ENCODE peak calls at places on chromosome 11, in six cellular contexts. J is heart left ventricle, D is thyroid gland, Q is left ventricle myocardium inferior, L is tibial artery, G is psoas muscle. S is an unnamed sample.

GRCh38 chr11:36249271-36249670 is 40.0 kb downstream of the COMMD9 start:
- DNase-seq in L (no peak), Q (no peak), D (no peak), J (no peak), G (no peak), S (no peak)

GRCh38 chr11:44773351-44773965 is 46.7 kb downstream of the TSPAN18 start:
- DNase-seq in Q (no peak), J (no peak), L (no peak), G (no peak), D (no peak), S (no peak)

GRCh38 chr11:17822021-17822781 is 87.6 kb downstream of the KCNC1 start:
- DNase-seq in G (peak), D (no peak), L (no peak), J (peak), Q (peak), S (no peak)

GRCh38 chr11:20522536-20522935 is 76.9 kb upstream of the SLC6A5 start:
- DNase-seq in L (no peak), G (no peak), D (no peak), Q (no peak), J (no peak), S (no peak)

GRCh38 chr11:72782081-72782920 is 11.5 kb downstream of the STARD10 start:
- DNase-seq in G (no peak), J (no peak), D (peak), Q (no peak), L (no peak), S (no peak)

GRCh38 chr11:64652586-64653387 is 61.8 kb downstream of the SLC22A12 start:
- DNase-seq in D (peak), L (peak), G (peak), Q (peak), J (peak), S (peak)

GRCh38 chr11:82356316-82356715 is 377.3 kb downstream of the FAM181B start:
- DNase-seq in J (no peak), D (no peak), G (no peak), Q (no peak), L (no peak), S (no peak)

GRCh38 chr11:17230867-17231851 is 23.4 kb upstream of the PIK3C2A start:
- DNase-seq in G (no peak), L (no peak), J (no peak), Q (no peak), D (no peak), S (no peak)

GRCh38 chr11:73198677-73199076 is 19.4 kb upstream of the P2RY2 start:
- DNase-seq in D (peak), L (no peak), G (no peak), Q (no peak), J (no peak), S (no peak)

GRCh38 chr11:128576555-128576954 is 10.8 kb downstream of the ETS1 start:
- DNase-seq in G (no peak), L (no peak), Q (no peak), J (no peak), D (no peak), S (no peak)

GRCh38 chr11:101434241-101434640 is 149.6 kb downstream of the TRPC6 start:
- DNase-seq in Q (no peak), L (no peak), G (no peak), D (no peak), J (no peak), S (no peak)

GRCh38 chr11:45802531-45803317 is 2.2 kb upstream of the SLC35C1 start:
- DNase-seq in Q (no peak), D (no peak), G (no peak), J (no peak), L (no peak), S (no peak)

DNA sequence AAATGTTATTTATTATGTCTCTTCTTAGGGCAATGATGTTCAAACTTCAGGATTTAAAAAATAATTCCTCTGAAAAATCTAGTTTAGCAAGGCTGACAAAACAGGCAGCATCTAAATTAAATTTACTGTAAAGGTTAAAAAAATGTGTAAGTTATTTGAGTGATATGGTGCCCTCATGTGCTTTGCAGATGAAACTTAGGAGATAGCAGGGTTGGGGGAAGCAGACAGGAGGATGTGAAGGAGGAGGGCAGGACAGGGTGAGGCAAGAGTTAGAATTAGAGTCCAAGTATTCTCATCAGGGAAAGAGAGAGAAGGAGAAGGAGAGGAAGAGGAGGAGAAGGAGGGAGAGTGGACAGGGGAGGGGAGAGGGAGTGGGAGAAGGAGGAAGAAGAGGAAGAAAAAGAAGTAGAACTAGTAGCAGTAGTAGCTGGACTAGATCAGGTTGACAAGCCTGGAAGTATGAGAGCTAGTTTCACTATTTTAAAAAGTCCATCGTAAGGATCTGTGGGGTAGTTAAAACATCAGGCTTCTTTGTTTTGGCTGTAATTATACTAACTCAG is 141.2 kb upstream of the SESN3 start:
- DNase-seq in G (no peak), Q (no peak), D (no peak), L (no peak), J (no peak), S (no peak)
- H3K27ac ChIP-seq in G (no peak), Q (no peak), D (no peak), L (no peak), J (no peak), S (no peak)

DNA sequence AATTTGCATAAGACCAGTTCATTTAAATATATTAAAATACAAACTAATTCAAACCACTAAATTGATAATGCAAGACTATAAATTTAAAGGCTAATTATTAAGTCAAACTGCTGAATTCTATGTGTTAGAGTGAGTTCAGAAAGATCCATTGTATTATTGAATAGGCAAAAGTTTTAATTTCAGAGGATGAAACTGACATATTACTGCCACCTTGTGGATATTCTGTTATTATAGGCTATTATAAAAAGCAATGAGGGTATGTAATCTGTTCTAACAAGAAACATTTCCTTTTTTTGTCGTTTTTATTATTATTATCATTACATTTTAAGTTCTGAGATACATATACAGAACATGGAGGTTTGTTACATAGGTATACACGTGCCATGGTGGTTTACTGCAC is 20.9 kb upstream of the NAALAD2 start:
- DNase-seq in D (no peak), J (no peak), G (no peak), Q (no peak), L (no peak), S (no peak)
- TF ChIP-seq CTCF in D (peak), J (peak), G (peak), Q (peak), L (peak), S (no peak)

DNA sequence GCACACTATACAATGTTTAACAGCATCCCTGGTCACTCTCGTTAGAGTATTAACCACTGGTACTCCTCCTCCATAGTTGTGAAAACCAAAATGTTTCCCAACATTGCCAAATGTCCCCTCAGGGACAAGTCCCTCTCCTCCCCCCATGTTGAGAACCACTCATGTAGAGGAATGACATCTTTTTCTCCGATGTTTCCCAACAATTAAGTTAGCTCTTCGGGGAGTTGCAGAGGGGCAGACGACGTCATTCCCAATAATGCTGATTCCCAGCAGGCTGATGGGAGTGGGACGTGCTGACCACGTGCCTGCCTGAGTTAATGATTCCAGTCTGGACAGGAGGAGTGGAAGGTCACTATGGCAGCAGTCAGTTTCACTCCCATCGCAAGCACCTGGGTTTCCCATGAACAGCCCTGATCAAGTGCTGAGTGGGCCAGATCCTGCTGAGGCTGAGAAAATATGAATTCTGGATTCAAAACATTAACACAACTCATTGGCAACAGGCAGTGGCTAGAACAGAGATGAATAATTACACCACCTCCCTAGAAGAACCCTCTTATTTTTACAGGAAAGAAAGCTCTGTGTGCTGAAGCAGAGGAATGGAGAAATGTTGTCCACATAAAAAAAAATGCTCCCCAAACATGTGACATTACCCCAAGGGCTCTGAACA is 99.2 kb downstream of the SNX19 start:
- DNase-seq in D (no peak), J (no peak), Q (no peak), L (no peak), G (peak), S (no peak)
- H3K27ac ChIP-seq in D (no peak), J (no peak), Q (no peak), L (no peak), G (no peak), S (no peak)

DNA sequence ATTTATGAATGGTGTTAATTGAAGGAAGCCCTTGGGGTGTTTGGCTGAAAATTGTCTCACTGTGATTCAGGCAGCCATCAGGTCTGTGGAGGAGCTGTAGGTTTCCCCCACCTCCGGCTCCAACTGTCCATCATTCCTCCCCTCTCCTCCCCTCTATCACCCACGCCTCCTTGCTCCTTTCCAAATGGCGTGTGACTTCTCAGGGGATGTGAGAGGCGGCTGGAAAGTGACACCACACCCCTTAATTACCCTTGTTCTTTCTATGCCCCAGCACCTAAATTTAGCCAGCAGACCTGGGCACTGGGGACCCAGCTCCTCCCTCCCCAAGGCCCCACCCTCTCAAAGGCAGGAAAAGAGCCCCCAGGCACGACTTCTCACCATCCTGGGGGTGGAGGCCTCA is 38.1 kb upstream of the SYT7 start:
- DNase-seq in L (no peak), Q (no peak), J (no peak), G (no peak), D (no peak), S (no peak)
- TF ChIP-seq CTCF in L (no peak), Q (no peak), J (no peak), G (no peak), D (no peak), S (no peak)